ENCODE peak calls at places on chromosomes 3 and 15, in six cellular contexts. L, P, Z, X, T and I are unnamed samples. For H3K9me3, the result is how much of the 10 kb centered on the place peaks cover.

GRCh38 chr3:41629072-41629471 is 332.8 kb downstream of the ULK4 start:
- DNase-seq in L (no peak), P (no peak), Z (no peak), X (no peak), T (no peak), I (no peak)

GRCh38 chr3:151796105-151796705 is 17.7 kb upstream of the AADAC start:
- DNase-seq in L (no peak), P (no peak), Z (no peak), X (peak), T (no peak), I (no peak)

GRCh38 chr3:105513042-105513441 is 146.3 kb downstream of the ALCAM start:
- DNase-seq in L (peak), P (no peak), Z (no peak), X (peak), T (no peak), I (no peak)

GRCh38 chr3:186724911-186725310 is 7.8 kb downstream of the KNG1 start:
- DNase-seq in L (no peak), P (no peak), Z (no peak), X (no peak), T (no peak), I (no peak)

GRCh38 chr3:69085543-69086132 is 901 bp downstream of the ARL6IP5 start:
- DNase-seq in L (no peak), P (no peak), Z (no peak), X (peak), T (peak), I (peak)

GRCh38 chr15:67685008-67685599 is 140.2 kb upstream of the SKOR1 start:
- DNase-seq in L (no peak), P (no peak), Z (no peak), X (peak), T (no peak), I (no peak)

GRCh38 chr3:14988988-14989394 is 41.6 kb downstream of the NR2C2 start:
- DNase-seq in L (no peak), P (no peak), Z (peak), X (no peak), T (no peak), I (peak)

GRCh38 chr15:51503003-51503402 is 119.6 kb downstream of the DMXL2 start:
- DNase-seq in L (no peak), P (no peak), Z (no peak), X (no peak), T (no peak), I (no peak)

GRCh38 chr3:195900426-195901355 is 7.7 kb downstream of the TNK2 start:
- DNase-seq in L (no peak), P (no peak), Z (no peak), X (peak), T (peak), I (no peak)

GRCh38 chr3:23710555-23710954 is 95.2 kb upstream of the UBE2E1 start:
- DNase-seq in L (peak), P (no peak), Z (no peak), X (peak), T (peak), I (no peak)

GRCh38 chr3:196073188-196073838 is 8.6 kb downstream of the TFRC start:
- DNase-seq in L (peak), P (no peak), Z (peak), X (peak), T (peak), I (peak)

GRCh38 chr3:172065967-172066762 is 26.8 kb downstream of the FNDC3B start:
- DNase-seq in L (no peak), P (no peak), Z (peak), X (peak), T (no peak), I (no peak)

GRCh38 chr3:174477491-174477890 is 381.6 kb upstream of the NAALADL2 start:
- DNase-seq in L (no peak), P (no peak), Z (no peak), X (no peak), T (no peak), I (no peak)

GRCh38 chr3:40800343-40800742 is 275.6 kb downstream of the ZNF621 start:
- DNase-seq in L (peak), P (no peak), Z (no peak), X (peak), T (peak), I (no peak)

GRCh38 chr15:74782596-74783071 is 754 bp downstream of the CSK start:
- DNase-seq in L (no peak), P (no peak), Z (no peak), X (no peak), T (no peak), I (no peak)

GRCh38 chr3:13016083-13016725 is 57.0 kb downstream of the IQSEC1 start:
- DNase-seq in L (no peak), P (peak), Z (peak), X (no peak), T (peak), I (no peak)

GRCh38 chr15:75195122-75195765 is 6.4 kb upstream of the C15orf39 start:
- DNase-seq in L (no peak), P (no peak), Z (no peak), X (peak), T (no peak), I (peak)

DNA sequence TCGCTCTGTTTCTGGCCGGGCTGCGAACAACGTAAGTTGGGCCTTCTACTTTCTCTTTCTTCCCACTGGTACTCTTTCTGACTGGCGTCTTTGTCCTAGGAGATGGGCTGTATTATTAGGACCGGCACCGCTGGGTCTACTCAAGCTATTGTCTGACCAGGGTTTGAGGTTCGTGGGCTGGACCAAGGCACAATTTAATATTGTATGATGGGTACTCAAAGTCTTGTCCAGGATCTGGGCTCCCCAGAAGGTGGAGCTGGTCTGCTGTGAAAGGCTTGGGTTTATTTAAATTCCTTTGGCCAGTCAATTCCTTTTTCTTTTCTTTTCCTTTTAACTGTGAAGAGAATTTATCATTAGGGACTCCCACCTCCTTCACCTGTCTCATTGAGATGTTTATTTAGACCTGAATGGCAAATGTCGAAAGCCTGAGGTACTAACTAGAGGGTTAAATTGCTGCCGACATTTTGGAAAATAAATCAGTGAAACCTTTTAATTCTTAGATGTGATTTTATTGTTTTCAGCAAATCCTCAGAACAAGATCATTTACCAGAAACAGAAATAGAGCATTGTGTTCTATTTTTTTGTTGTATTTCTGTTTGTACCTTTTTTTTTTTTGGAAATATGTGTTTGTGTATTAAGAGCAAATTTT is 410 bp downstream of the LRRC49 start:
- DNase-seq in L (no peak), P (no peak), Z (no peak), X (peak), T (no peak), I (peak)
- TF ChIP-seq CTCF in L (peak), P (no peak), Z (peak), X (peak), T (no peak), I (peak)

GRCh38 chr3:39294446-39295183 is 14.8 kb upstream of the CX3CR1 start:
- DNase-seq in L (no peak), P (no peak), Z (no peak), X (no peak), T (no peak), I (no peak)

GRCh38 chr3:39296197-39297077 is 16.6 kb upstream of the CX3CR1 start:
- DNase-seq in L (no peak), P (no peak), Z (no peak), X (no peak), T (no peak), I (no peak)

GRCh38 chr3:39302178-39302577 is 22.3 kb upstream of the CX3CR1 start:
- DNase-seq in L (no peak), P (no peak), Z (no peak), X (no peak), T (no peak), I (no peak)

GRCh38 chr3:39295184-39295775 is 15.4 kb upstream of the CX3CR1 start:
- DNase-seq in L (no peak), P (no peak), Z (peak), X (no peak), T (no peak), I (no peak)

DNA sequence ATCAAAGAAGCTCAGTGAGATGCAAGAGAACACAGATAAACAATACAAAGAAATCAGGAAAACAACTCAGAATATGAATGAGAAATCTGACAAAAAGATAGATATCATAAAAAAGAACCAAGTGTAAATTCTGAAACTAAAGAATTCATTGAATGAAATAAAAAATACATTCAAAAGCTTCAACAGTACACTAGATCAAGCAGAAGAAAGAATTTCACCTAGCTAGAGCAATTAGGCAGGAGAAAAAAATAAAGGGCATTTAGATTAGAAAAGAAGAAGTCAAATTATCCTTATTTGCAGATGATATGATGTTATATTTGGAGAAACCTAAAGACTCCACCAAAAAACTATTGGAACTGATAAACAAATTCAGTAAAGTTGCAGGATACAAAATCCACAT is 19.4 kb upstream of the CX3CR1 start:
- DNase-seq in L (no peak), P (no peak), Z (no peak), X (no peak), T (no peak), I (no peak)
- H3K9me3 ChIP-seq in L (under half), P (under half), Z (under half), X (under half), T (under half), I (under half)

GRCh38 chr3:88180398-88180999 is 30.7 kb downstream of the C3orf38 start:
- DNase-seq in L (peak), P (no peak), Z (peak), X (peak), T (no peak), I (peak)
- TF ChIP-seq CTCF in L (peak), P (no peak), Z (peak), X (peak), T (no peak), I (peak)

GRCh38 chr3:134937256-134938023 is 142.4 kb downstream of the EPHB1 start:
- DNase-seq in L (no peak), P (no peak), Z (no peak), X (peak), T (no peak), I (peak)
- H3K9me3 ChIP-seq in L (under half), P (under half), Z (under half), X (under half), T (under half), I (under half)

DNA sequence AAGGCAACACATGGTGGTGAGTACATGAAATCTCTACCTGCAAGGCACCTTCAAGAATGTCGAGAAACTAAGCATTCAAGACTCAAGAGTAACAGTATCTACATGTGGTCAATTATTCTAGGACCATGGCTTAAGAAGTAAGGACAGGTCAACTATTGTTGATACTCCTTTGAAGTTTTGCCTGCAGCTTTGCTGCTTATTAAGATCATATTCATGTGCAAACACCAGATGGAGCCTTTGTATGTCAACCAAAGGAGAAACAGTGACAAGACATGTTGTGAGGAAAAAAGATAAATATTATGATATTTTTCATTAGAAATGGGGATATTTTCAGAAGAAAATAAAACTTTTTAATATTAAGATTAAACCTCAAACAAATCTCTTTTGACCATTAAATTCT is 52.3 kb upstream of the FGF7 start:
- DNase-seq in L (no peak), P (no peak), Z (no peak), X (peak), T (no peak), I (no peak)
- TF ChIP-seq CTCF in L (peak), P (no peak), Z (no peak), X (peak), T (no peak), I (no peak)

DNA sequence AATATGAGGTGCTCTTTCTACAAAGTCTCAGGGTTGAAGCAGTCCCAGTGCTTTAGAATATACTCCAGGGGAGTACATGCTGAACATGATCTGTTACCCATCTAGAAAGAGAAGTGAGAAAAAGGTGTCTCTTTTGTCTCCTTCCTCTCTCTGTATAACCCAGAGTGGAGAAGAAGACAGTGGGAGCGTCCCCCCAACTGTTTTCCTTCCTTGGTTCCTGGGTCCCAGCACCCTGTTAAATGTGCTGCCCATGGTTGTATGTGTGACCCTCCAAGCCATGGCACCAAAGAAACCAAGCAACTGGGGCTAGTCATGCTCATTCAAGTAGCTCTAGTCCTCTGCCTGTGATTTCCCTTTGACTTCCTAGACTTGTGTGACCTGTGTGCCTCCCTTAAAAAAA is 683.7 kb downstream of the TBL1XR1 start:
- DNase-seq in L (no peak), P (no peak), Z (no peak), X (peak), T (no peak), I (no peak)
- H3K9me3 ChIP-seq in L (under half), P (under half), Z (under half), X (under half), T (under half), I (under half)

DNA sequence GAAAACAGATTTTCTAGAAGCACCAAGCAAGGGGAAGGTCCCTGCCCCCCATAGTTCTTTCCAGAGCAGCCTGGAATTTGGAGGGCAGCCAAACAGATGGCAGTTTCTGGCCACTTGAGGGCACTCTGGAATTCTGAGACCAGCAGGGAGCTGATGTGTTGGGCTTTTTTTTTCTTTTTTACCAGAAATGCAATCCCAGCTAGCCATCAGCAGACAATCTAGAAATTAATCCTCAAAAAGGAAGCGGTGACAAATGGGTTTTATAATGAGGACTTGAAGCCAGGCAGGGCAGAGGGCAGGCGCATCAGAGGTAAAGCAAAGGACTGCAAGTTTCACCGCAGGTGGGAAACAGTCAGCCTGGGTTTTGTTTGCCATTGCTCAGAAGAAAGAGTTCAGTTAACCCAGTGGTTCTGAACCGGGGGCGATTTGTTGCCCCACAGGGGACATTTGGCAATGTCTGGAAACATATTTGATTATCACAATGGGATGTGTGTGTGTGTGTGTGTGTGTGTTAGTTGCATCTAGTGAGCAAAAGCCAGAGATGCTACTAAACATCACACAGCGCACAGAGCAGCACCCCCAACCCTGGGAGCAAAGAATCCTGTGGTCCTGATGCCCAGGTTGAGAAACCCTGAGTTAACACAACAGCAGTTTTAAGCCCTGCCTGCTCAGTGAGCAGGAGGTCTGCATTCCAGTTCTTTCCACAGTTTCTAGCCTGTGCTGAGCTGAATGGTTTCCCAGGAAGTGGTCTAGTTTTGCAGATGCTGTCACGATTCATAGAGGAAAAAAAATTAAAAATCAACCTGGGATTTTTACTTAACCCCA is 170.8 kb upstream of the PROK2 start:
- DNase-seq in L (peak), P (peak), Z (peak), X (peak), T (peak), I (peak)
- TF ChIP-seq CTCF in L (peak), P (peak), Z (peak), X (peak), T (peak), I (peak)